ENCODE peak calls at places on chromosome 11, in ten cellular contexts. X is CD8-positive, alpha-beta T cell; A is prostate gland; Y is AG04450; F is astrocyte of the cerebellum; K is transverse colon; G is ovary; H is endodermal cell; D is A549; Q is tibial artery. V is an unnamed sample.

GRCh38 chr11:128095459-128096096 is 491.8 kb downstream of the ETS1 start:
- DNase-seq in G (no peak), X (no peak), Y (peak; percentile 6), Q (no peak), H (no peak), F (peak; percentile 44), A (no peak), K (no peak), D (peak; percentile 45), V (peak; percentile 74)

GRCh38 chr11:69799582-69799981 is 19.6 kb downstream of the FGF3 start:
- DNase-seq in K (no peak), F (no peak), G (no peak), D (peak; percentile 63), Q (no peak), A (no peak), X (no peak), H (peak; percentile 85), Y (no peak), V (peak; percentile 9)

GRCh38 chr11:65103476-65103875 is 7.5 kb downstream of the VPS51 start:
- DNase-seq in H (no peak), F (no peak), Y (no peak), X (no peak), D (no peak), A (no peak), G (no peak), Q (no peak), K (no peak), V (no peak)

GRCh38 chr11:44319552-44320288 is 9.8 kb upstream of the ALX4 start:
- DNase-seq in D (no peak), Y (no peak), H (peak; percentile 77), Q (no peak), A (no peak), X (no peak), G (no peak), K (no peak), F (no peak), V (no peak)

GRCh38 chr11:48107188-48107704 is 109.4 kb upstream of the OR4B1 start:
- DNase-seq in D (no peak), H (no peak), Q (no peak), F (no peak), Y (no peak), G (no peak), K (peak; percentile 57), A (no peak), X (no peak), V (peak; percentile 48)

GRCh38 chr11:47889714-47890441 is 41.7 kb upstream of the NUP160 start:
- DNase-seq in A (no peak), Q (no peak), X (no peak), K (no peak), G (no peak), D (no peak), H (no peak), F (no peak), Y (no peak), V (no peak)

GRCh38 chr11:26286472-26287066 is 45.4 kb upstream of the ANO3 start:
- DNase-seq in H (peak; percentile 71), Y (no peak), X (no peak), G (no peak), F (peak; percentile 1), K (no peak), Q (no peak), A (no peak), D (peak; percentile 27), V (peak; percentile 42)

GRCh38 chr11:79070518-79070917 is 370.3 kb downstream of the TENM4 start:
- DNase-seq in F (no peak), G (no peak), H (no peak), K (no peak), A (no peak), Y (no peak), D (no peak), X (no peak), Q (no peak), V (no peak)

GRCh38 chr11:35981581-35981980 is 37.7 kb downstream of the LDLRAD3 start:
- DNase-seq in Y (no peak), X (no peak), F (no peak), Q (no peak), H (no peak), D (no peak), G (peak; percentile 19), K (no peak), A (no peak), V (peak; percentile 50)

GRCh38 chr11:35978891-35979290 is 35.0 kb downstream of the LDLRAD3 start:
- DNase-seq in G (no peak), D (no peak), Q (no peak), H (no peak), F (no peak), X (no peak), A (no peak), K (no peak), Y (no peak), V (no peak)

GRCh38 chr11:35982061-35982460 is 38.2 kb downstream of the LDLRAD3 start:
- DNase-seq in X (no peak), F (no peak), A (no peak), Q (no peak), D (no peak), H (no peak), K (no peak), Y (no peak), G (no peak), V (no peak)

GRCh38 chr11:35978173-35978572 is 34.3 kb downstream of the LDLRAD3 start:
- DNase-seq in Y (no peak), H (no peak), A (no peak), Q (no peak), F (no peak), G (no peak), D (no peak), X (no peak), K (no peak), V (no peak)

DNA sequence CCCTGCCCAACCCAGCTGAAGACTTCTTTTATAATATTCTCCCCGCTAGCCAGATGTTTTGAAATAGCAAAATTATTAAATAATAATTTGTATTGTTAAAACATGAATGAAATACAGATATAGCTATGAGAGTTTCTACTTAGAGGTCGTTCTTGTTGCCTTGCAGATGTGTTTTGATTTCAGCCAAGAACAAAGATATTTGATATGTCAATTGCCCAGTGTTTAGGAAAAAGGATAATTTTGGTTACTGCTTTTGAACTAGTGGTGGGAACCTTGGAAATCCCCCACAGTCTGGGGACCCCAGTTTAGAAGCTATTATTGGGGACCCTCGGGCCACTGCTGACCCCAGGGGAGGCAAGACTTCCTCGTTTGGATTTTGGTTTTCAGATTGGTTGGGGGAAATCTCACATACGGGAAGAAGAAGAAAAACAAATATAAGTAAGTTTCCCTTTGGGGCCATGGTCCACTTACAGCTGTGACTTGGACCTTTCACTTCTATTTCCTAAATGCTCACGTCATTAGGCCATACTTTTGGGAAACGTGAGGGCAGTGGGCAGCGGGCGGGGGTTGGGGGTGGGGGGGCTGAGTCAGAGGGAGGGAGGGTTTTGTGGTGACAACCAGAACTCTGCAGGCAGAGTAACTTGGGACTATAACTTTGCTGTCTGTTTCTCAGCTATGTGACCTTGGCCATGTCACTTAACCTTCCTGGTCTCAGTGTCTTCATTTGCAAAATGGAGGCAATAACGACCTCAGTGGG is 37.0 kb downstream of the LDLRAD3 start:
- DNase-seq in A (no peak), X (no peak), Y (no peak), D (no peak), F (no peak), K (no peak), G (no peak), H (no peak), Q (no peak), V (no peak)
- H3K4me3 ChIP-seq in A (no peak overlapping the region), X (no peak overlapping the region), Y (no peak overlapping the region), D (no peak overlapping the region), F (no peak overlapping the region), K (no peak overlapping the region), G (no peak overlapping the region), H (no peak overlapping the region), Q (no peak overlapping the region), V (no peak overlapping the region)

GRCh38 chr11:118443590-118444218 is 7.4 kb downstream of the KMT2A start:
- DNase-seq in D (no peak), F (no peak), K (no peak), Y (no peak), H (no peak), Q (no peak), A (no peak), G (no peak), X (no peak), V (no peak)

GRCh38 chr11:118442903-118443589 is 6.8 kb downstream of the KMT2A start:
- DNase-seq in D (no peak), Y (no peak), G (no peak), K (no peak), Q (no peak), H (no peak), A (no peak), F (no peak), X (no peak), V (no peak)

GRCh38 chr11:118438314-118438931 is 2.1 kb downstream of the KMT2A start:
- DNase-seq in X (peak; percentile 31), Y (peak; percentile 57), G (peak; percentile 19), Q (peak; percentile 76), D (peak; percentile 61), F (peak; percentile 59), A (peak; percentile 68), H (peak; percentile 81), K (peak; percentile 48), V (peak; percentile 72)

GRCh38 chr11:118439656-118440055 is 3.4 kb downstream of the KMT2A start:
- DNase-seq in F (no peak), Y (no peak), A (no peak), Q (no peak), X (no peak), K (no peak), D (no peak), H (no peak), G (no peak), V (no peak)

DNA sequence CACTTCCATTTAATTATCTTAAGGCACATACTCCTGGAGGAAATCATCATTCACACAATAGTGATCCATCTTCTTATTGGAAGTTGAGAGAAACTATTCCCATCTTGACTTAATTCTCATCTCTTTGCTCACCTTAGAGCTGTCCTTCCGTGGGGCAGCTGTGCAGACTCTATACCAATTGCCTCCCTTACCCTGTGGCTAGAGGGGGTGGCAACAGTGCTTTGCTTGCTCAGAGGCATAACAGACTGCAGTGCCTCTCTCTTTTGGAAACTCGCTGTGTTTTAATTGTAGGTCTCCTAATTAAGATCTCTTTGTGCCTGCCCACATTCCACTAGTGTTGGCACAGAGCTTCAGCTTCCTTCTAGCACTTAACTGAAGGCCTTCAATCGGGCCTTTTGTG is 5.5 kb downstream of the KMT2A start:
- DNase-seq in H (no peak), X (no peak), F (no peak), D (no peak), K (no peak), G (no peak), A (no peak), Q (no peak), Y (no peak), V (no peak)
- H3K4me3 ChIP-seq in H (peak overlapping the region; percentile 36), X (no peak overlapping the region), F (no peak overlapping the region), D (no peak overlapping the region), K (no peak overlapping the region), G (no peak overlapping the region), A (no peak overlapping the region), Q (no peak overlapping the region), Y (no peak overlapping the region), V (no peak overlapping the region)

GRCh38 chr11:123470862-123471261 is 40.8 kb downstream of the GRAMD1B start:
- DNase-seq in D (no peak), A (no peak), X (no peak), H (no peak), K (no peak), F (no peak), G (no peak), Q (no peak), Y (no peak), V (no peak)

GRCh38 chr11:123472236-123472935 is 42.3 kb downstream of the GRAMD1B start:
- DNase-seq in Q (no peak), G (no peak), X (no peak), D (no peak), Y (no peak), K (no peak), A (peak; percentile 30), H (no peak), F (no peak), V (no peak)

GRCh38 chr11:123469586-123469985 is 39.5 kb downstream of the GRAMD1B start:
- DNase-seq in G (no peak), Y (no peak), Q (no peak), H (no peak), A (no peak), X (no peak), F (no peak), D (no peak), K (no peak), V (no peak)

GRCh38 chr11:123473941-123474668 is 44.0 kb downstream of the GRAMD1B start:
- DNase-seq in Q (no peak), A (no peak), D (peak; percentile 70), F (no peak), X (no peak), G (no peak), Y (peak; percentile 69), H (no peak), K (no peak), V (peak; percentile 96)

DNA sequence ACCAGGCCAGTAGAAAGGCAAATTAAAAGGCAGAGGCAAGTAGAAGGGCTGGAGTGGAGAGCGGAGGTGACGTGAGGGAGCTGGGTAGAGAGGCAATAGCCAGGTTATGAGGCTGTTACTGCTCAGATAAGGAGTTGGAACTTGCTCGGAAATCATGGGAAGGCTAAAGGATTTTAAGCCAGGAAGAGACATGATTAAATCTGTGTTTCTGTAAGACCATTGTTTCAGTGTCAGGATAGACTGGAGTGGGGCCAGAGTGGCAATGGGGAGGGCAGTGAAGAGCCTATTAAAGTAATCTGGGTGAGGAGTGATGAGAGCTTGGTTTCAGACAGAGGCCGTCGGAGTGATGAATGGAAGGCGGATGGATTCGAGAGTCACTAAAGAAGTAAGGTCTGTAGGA is 39.0 kb downstream of the GRAMD1B start:
- DNase-seq in G (no peak), X (no peak), K (no peak), Y (no peak), Q (no peak), H (no peak), D (no peak), A (no peak), F (no peak), V (peak; percentile 79)
- H3K4me3 ChIP-seq in G (no peak overlapping the region), X (no peak overlapping the region), K (no peak overlapping the region), Y (no peak overlapping the region), Q (no peak overlapping the region), H (no peak overlapping the region), D (no peak overlapping the region), A (no peak overlapping the region), F (no peak overlapping the region), V (no peak overlapping the region)

DNA sequence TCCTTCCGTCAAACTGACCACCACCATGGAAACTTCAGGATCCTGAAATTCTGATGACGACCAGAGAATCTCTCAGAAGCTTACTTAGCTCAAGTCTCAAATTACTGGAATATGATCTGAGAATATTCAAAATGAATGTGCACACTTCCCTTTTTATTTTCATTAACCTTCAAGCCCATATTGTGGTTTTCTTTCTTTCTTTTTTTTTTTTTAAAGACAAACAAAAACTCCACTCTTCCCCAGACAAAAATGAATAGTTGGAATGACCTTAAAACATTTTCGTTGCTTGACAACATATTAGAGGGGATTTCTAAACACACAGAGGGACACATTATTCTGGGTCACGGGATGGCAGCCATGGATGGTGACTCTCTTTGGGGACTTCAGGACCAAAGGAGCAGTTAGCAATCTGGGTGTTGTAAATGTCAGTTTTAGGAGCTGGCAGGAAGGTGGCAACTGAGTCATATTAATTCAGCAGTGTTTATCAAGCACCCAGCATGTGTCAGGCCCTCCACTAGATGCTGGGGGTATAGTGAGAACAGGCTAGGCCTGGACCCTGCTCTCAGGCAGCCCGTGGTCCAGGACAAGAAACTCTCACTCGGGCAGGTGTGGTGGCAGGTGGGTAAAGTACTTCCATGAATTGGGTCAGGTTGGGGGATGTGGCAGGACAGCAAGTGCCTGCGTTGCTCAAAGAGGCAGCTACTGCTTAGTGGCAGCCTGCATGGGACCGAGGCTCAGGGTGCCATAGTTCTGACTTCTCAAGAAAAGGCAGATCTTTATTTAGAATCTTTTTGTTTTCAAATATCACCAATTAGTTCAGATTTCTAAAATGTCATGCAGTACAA is 126.1 kb downstream of the HIPK3 start:
- DNase-seq in D (no peak), K (no peak), Y (no peak), G (no peak), H (no peak), Q (no peak), A (no peak), X (no peak), F (peak; percentile 76), V (no peak)
- H3K4me3 ChIP-seq in D (no peak overlapping the region), K (no peak overlapping the region), Y (no peak overlapping the region), G (no peak overlapping the region), H (no peak overlapping the region), Q (no peak overlapping the region), A (no peak overlapping the region), X (no peak overlapping the region), F (no peak overlapping the region), V (no peak overlapping the region)